ENCODE peak calls at places on chromosomes 16 and 17, in nine cellular contexts. One of them, this sample, is unnamed.
A peak's percentile ranks its signal among the peaks of the same experiment; 100 is the strongest.

GRCh38 chr17:63478814-63479494 is 2.1 kb downstream of the ACE start:
- DNase-seq in Calu3: peak; percentile 89
- DNase-seq in CMK: peak; percentile 64
- DNase-seq in GM06990: peak; percentile 63
- DNase-seq in stimulated activated CD8-positive, alpha-beta memory T cell treated with anti-CD3 and anti-CD28 coated beads, Interleukin-4, amount 100 ng/mL, for 1 hour: peak; percentile 28
- DNase-seq in CD14-positive monocyte: peak; percentile 78
- DNase-seq in IMR-90: peak; percentile 92
- DNase-seq in heart left ventricle: peak; percentile 72
- DNase-seq in activated T-helper 2 cell treated with anti-CD3 and anti-CD28 coated beads, Interferon-gamma antibody, Interleukin-2, Interleukin-4, amounts not matched to agents 10 μg/mL and 5 μg/mL and 100 μg/mL, durations not matched to agents 14 hours and 24 hours and 36 hours: peak; percentile 63
- DNase-seq in this sample: peak; percentile 96

GRCh38 chr16:85836706-85837582 is 37.4 kb downstream of the COX4I1 start:
- DNase-seq in Calu3: no peak
- DNase-seq in CMK: no peak
- DNase-seq in GM06990: no peak
- DNase-seq in stimulated activated CD8-positive, alpha-beta memory T cell treated with anti-CD3 and anti-CD28 coated beads, Interleukin-4, amount 100 ng/mL, for 1 hour: no peak
- DNase-seq in CD14-positive monocyte: no peak
- DNase-seq in IMR-90: no peak
- DNase-seq in heart left ventricle: no peak
- DNase-seq in activated T-helper 2 cell treated with anti-CD3 and anti-CD28 coated beads, Interferon-gamma antibody, Interleukin-2, Interleukin-4, amounts not matched to agents 10 μg/mL and 5 μg/mL and 100 μg/mL, durations not matched to agents 14 hours and 24 hours and 36 hours: no peak
- DNase-seq in this sample: no peak

GRCh38 chr16:49352923-49353322 is 20.7 kb upstream of the C16orf78 start:
- DNase-seq in Calu3: peak; percentile 20
- DNase-seq in CMK: no peak
- DNase-seq in GM06990: no peak
- DNase-seq in stimulated activated CD8-positive, alpha-beta memory T cell treated with anti-CD3 and anti-CD28 coated beads, Interleukin-4, amount 100 ng/mL, for 1 hour: no peak
- DNase-seq in CD14-positive monocyte: no peak
- DNase-seq in IMR-90: no peak
- DNase-seq in heart left ventricle: no peak
- DNase-seq in activated T-helper 2 cell treated with anti-CD3 and anti-CD28 coated beads, Interferon-gamma antibody, Interleukin-2, Interleukin-4, amounts not matched to agents 10 μg/mL and 5 μg/mL and 100 μg/mL, durations not matched to agents 14 hours and 24 hours and 36 hours: no peak
- DNase-seq in this sample: peak; percentile 9

GRCh38 chr17:40190197-40191021 is 13.1 kb downstream of the RAPGEFL1 start:
- DNase-seq in Calu3: peak; percentile 78
- DNase-seq in CMK: no peak
- DNase-seq in GM06990: no peak
- DNase-seq in stimulated activated CD8-positive, alpha-beta memory T cell treated with anti-CD3 and anti-CD28 coated beads, Interleukin-4, amount 100 ng/mL, for 1 hour: no peak
- DNase-seq in CD14-positive monocyte: no peak
- DNase-seq in IMR-90: no peak
- DNase-seq in heart left ventricle: no peak
- DNase-seq in activated T-helper 2 cell treated with anti-CD3 and anti-CD28 coated beads, Interferon-gamma antibody, Interleukin-2, Interleukin-4, amounts not matched to agents 10 μg/mL and 5 μg/mL and 100 μg/mL, durations not matched to agents 14 hours and 24 hours and 36 hours: no peak
- DNase-seq in this sample: no peak

GRCh38 chr17:59001158-59001814 is 105.4 kb downstream of the TRIM37 start:
- DNase-seq in Calu3: peak; percentile 28
- DNase-seq in CMK: peak; percentile 35
- DNase-seq in GM06990: peak; percentile 78
- DNase-seq in stimulated activated CD8-positive, alpha-beta memory T cell treated with anti-CD3 and anti-CD28 coated beads, Interleukin-4, amount 100 ng/mL, for 1 hour: peak; percentile 14
- DNase-seq in CD14-positive monocyte: peak; percentile 80
- DNase-seq in IMR-90: peak; percentile 67
- DNase-seq in heart left ventricle: peak; percentile 37
- DNase-seq in activated T-helper 2 cell treated with anti-CD3 and anti-CD28 coated beads, Interferon-gamma antibody, Interleukin-2, Interleukin-4, amounts not matched to agents 10 μg/mL and 5 μg/mL and 100 μg/mL, durations not matched to agents 14 hours and 24 hours and 36 hours: peak; percentile 74
- DNase-seq in this sample: peak; percentile 38

GRCh38 chr17:2335726-2336214 is 487 bp downstream of the TSR1 start:
- DNase-seq in Calu3: no peak
- DNase-seq in CMK: no peak
- DNase-seq in GM06990: no peak
- DNase-seq in stimulated activated CD8-positive, alpha-beta memory T cell treated with anti-CD3 and anti-CD28 coated beads, Interleukin-4, amount 100 ng/mL, for 1 hour: no peak
- DNase-seq in CD14-positive monocyte: no peak
- DNase-seq in IMR-90: no peak
- DNase-seq in heart left ventricle: no peak
- DNase-seq in activated T-helper 2 cell treated with anti-CD3 and anti-CD28 coated beads, Interferon-gamma antibody, Interleukin-2, Interleukin-4, amounts not matched to agents 10 μg/mL and 5 μg/mL and 100 μg/mL, durations not matched to agents 14 hours and 24 hours and 36 hours: no peak
- DNase-seq in this sample: no peak

GRCh38 chr17:57096472-57097198 is 11.6 kb downstream of the AKAP1 start:
- DNase-seq in Calu3: no peak
- DNase-seq in CMK: no peak
- DNase-seq in GM06990: no peak
- DNase-seq in stimulated activated CD8-positive, alpha-beta memory T cell treated with anti-CD3 and anti-CD28 coated beads, Interleukin-4, amount 100 ng/mL, for 1 hour: no peak
- DNase-seq in CD14-positive monocyte: no peak
- DNase-seq in IMR-90: no peak
- DNase-seq in heart left ventricle: no peak
- DNase-seq in activated T-helper 2 cell treated with anti-CD3 and anti-CD28 coated beads, Interferon-gamma antibody, Interleukin-2, Interleukin-4, amounts not matched to agents 10 μg/mL and 5 μg/mL and 100 μg/mL, durations not matched to agents 14 hours and 24 hours and 36 hours: no peak
- DNase-seq in this sample: no peak

GRCh38 chr17:22270381-22270780 is 578.1 kb downstream of the KCNJ18 start:
- DNase-seq in Calu3: no peak
- DNase-seq in CMK: no peak
- DNase-seq in GM06990: no peak
- DNase-seq in stimulated activated CD8-positive, alpha-beta memory T cell treated with anti-CD3 and anti-CD28 coated beads, Interleukin-4, amount 100 ng/mL, for 1 hour: no peak
- DNase-seq in CD14-positive monocyte: no peak
- DNase-seq in IMR-90: no peak
- DNase-seq in heart left ventricle: no peak
- DNase-seq in activated T-helper 2 cell treated with anti-CD3 and anti-CD28 coated beads, Interferon-gamma antibody, Interleukin-2, Interleukin-4, amounts not matched to agents 10 μg/mL and 5 μg/mL and 100 μg/mL, durations not matched to agents 14 hours and 24 hours and 36 hours: no peak
- DNase-seq in this sample: no peak

This sample was measured in fibroblast of mammary gland.